ENCODE peak calls at places on chromosomes 1 and 21, in seven cellular contexts. One of them, this sample, is unnamed.

GRCh38 chr1:89822109-89822962 is 1.5 kb downstream of the LRRC8D start:
- DNase-seq in activated gamma-delta T cell treated with Interleukin-2 at 50 U/mL for 16 hours: no peak
- DNase-seq in fibroblast of pulmonary artery: no peak
- DNase-seq in SJCRH30: no peak
- DNase-seq in frontal cortex: no peak
- DNase-seq in stimulated activated CD4-positive, alpha-beta T cell treated with anti-CD3 and anti-CD28 coated beads, Interleukin-12 subunit alpha, Interleukin-12 subunit beta, amount 100 ng/mL, for 4 hours: no peak
- DNase-seq in thoracic aorta: no peak
- DNase-seq in this sample: peak; percentile 17

GRCh38 chr1:169295425-169295824 is 72.2 kb downstream of the NME7 start:
- DNase-seq in thoracic aorta: no peak
- DNase-seq in activated gamma-delta T cell treated with Interleukin-2 at 50 U/mL for 16 hours: no peak
- DNase-seq in fibroblast of pulmonary artery: no peak
- DNase-seq in SJCRH30: no peak
- DNase-seq in frontal cortex: no peak
- DNase-seq in stimulated activated CD4-positive, alpha-beta T cell treated with anti-CD3 and anti-CD28 coated beads, Interleukin-12 subunit alpha, Interleukin-12 subunit beta, amount 100 ng/mL, for 4 hours: no peak
- DNase-seq in this sample: no peak

GRCh38 chr1:10561955-10562354 is 87.2 kb downstream of the PEX14 start:
- DNase-seq in fibroblast of pulmonary artery: peak; percentile 20
- DNase-seq in stimulated activated CD4-positive, alpha-beta T cell treated with anti-CD3 and anti-CD28 coated beads, Interleukin-12 subunit alpha, Interleukin-12 subunit beta, amount 100 ng/mL, for 4 hours: no peak
- DNase-seq in frontal cortex: no peak
- DNase-seq in activated gamma-delta T cell treated with Interleukin-2 at 50 U/mL for 16 hours: no peak
- DNase-seq in thoracic aorta: no peak
- DNase-seq in SJCRH30: no peak
- DNase-seq in this sample: no peak

GRCh38 chr1:212432163-212432705 is 486 bp upstream of the NENF start:
- DNase-seq in fibroblast of pulmonary artery: no peak
- DNase-seq in activated gamma-delta T cell treated with Interleukin-2 at 50 U/mL for 16 hours: no peak
- DNase-seq in stimulated activated CD4-positive, alpha-beta T cell treated with anti-CD3 and anti-CD28 coated beads, Interleukin-12 subunit alpha, Interleukin-12 subunit beta, amount 100 ng/mL, for 4 hours: no peak
- DNase-seq in SJCRH30: no peak
- DNase-seq in thoracic aorta: no peak
- DNase-seq in frontal cortex: no peak
- DNase-seq in this sample: no peak

GRCh38 chr1:2381741-2382620 is 9.4 kb downstream of the MORN1 start:
- DNase-seq in stimulated activated CD4-positive, alpha-beta T cell treated with anti-CD3 and anti-CD28 coated beads, Interleukin-12 subunit alpha, Interleukin-12 subunit beta, amount 100 ng/mL, for 4 hours: peak; percentile 75
- DNase-seq in activated gamma-delta T cell treated with Interleukin-2 at 50 U/mL for 16 hours: peak; percentile 74
- DNase-seq in frontal cortex: peak; percentile 97
- DNase-seq in SJCRH30: peak; percentile 89
- DNase-seq in thoracic aorta: peak; percentile 30
- DNase-seq in fibroblast of pulmonary artery: peak; percentile 84
- DNase-seq in this sample: peak; percentile 79

GRCh38 chr1:78045850-78046778 is at the start of gene GIPC2:
- DNase-seq in frontal cortex: peak; percentile 35
- DNase-seq in activated gamma-delta T cell treated with Interleukin-2 at 50 U/mL for 16 hours: peak; percentile 4
- DNase-seq in SJCRH30: no peak
- DNase-seq in stimulated activated CD4-positive, alpha-beta T cell treated with anti-CD3 and anti-CD28 coated beads, Interleukin-12 subunit alpha, Interleukin-12 subunit beta, amount 100 ng/mL, for 4 hours: peak; percentile 29
- DNase-seq in thoracic aorta: no peak
- DNase-seq in fibroblast of pulmonary artery: peak; percentile 26
- DNase-seq in this sample: peak; percentile 39

GRCh38 chr1:76470166-76470565 is 395.6 kb downstream of the ST6GALNAC3 start:
- DNase-seq in thoracic aorta: no peak
- DNase-seq in SJCRH30: no peak
- DNase-seq in activated gamma-delta T cell treated with Interleukin-2 at 50 U/mL for 16 hours: no peak
- DNase-seq in frontal cortex: no peak
- DNase-seq in fibroblast of pulmonary artery: no peak
- DNase-seq in stimulated activated CD4-positive, alpha-beta T cell treated with anti-CD3 and anti-CD28 coated beads, Interleukin-12 subunit alpha, Interleukin-12 subunit beta, amount 100 ng/mL, for 4 hours: no peak
- DNase-seq in this sample: no peak

GRCh38 chr1:89701746-89702241 is 68.9 kb downstream of the LRRC8C start:
- DNase-seq in frontal cortex: no peak
- DNase-seq in fibroblast of pulmonary artery: peak; percentile 68
- DNase-seq in activated gamma-delta T cell treated with Interleukin-2 at 50 U/mL for 16 hours: no peak
- DNase-seq in thoracic aorta: no peak
- DNase-seq in SJCRH30: no peak
- DNase-seq in stimulated activated CD4-positive, alpha-beta T cell treated with anti-CD3 and anti-CD28 coated beads, Interleukin-12 subunit alpha, Interleukin-12 subunit beta, amount 100 ng/mL, for 4 hours: no peak
- DNase-seq in this sample: no peak

GRCh38 chr21:45880097-45881068 is 101.2 kb upstream of the COL6A1 start:
- DNase-seq in fibroblast of pulmonary artery: peak; percentile 80
- DNase-seq in SJCRH30: peak; percentile 67
- DNase-seq in frontal cortex: peak; percentile 53
- DNase-seq in stimulated activated CD4-positive, alpha-beta T cell treated with anti-CD3 and anti-CD28 coated beads, Interleukin-12 subunit alpha, Interleukin-12 subunit beta, amount 100 ng/mL, for 4 hours: peak; percentile 63
- DNase-seq in thoracic aorta: peak; percentile 64
- DNase-seq in activated gamma-delta T cell treated with Interleukin-2 at 50 U/mL for 16 hours: peak; percentile 66
- DNase-seq in this sample: peak; percentile 62

GRCh38 chr1:76998582-76999189 is 131.4 kb downstream of the ST6GALNAC5 start:
- DNase-seq in activated gamma-delta T cell treated with Interleukin-2 at 50 U/mL for 16 hours: no peak
- DNase-seq in stimulated activated CD4-positive, alpha-beta T cell treated with anti-CD3 and anti-CD28 coated beads, Interleukin-12 subunit alpha, Interleukin-12 subunit beta, amount 100 ng/mL, for 4 hours: no peak
- DNase-seq in frontal cortex: no peak
- DNase-seq in thoracic aorta: no peak
- DNase-seq in fibroblast of pulmonary artery: peak; percentile 67
- DNase-seq in SJCRH30: no peak
- DNase-seq in this sample: no peak

GRCh38 chr1:228446849-228447248 is 30.2 kb upstream of the TRIM17 start:
- DNase-seq in thoracic aorta: no peak
- DNase-seq in SJCRH30: no peak
- DNase-seq in stimulated activated CD4-positive, alpha-beta T cell treated with anti-CD3 and anti-CD28 coated beads, Interleukin-12 subunit alpha, Interleukin-12 subunit beta, amount 100 ng/mL, for 4 hours: no peak
- DNase-seq in fibroblast of pulmonary artery: no peak
- DNase-seq in frontal cortex: no peak
- DNase-seq in activated gamma-delta T cell treated with Interleukin-2 at 50 U/mL for 16 hours: no peak
- DNase-seq in this sample: no peak

GRCh38 chr1:36981771-36982622 is 52.3 kb downstream of the GRIK3 start:
- DNase-seq in frontal cortex: no peak
- DNase-seq in thoracic aorta: no peak
- DNase-seq in SJCRH30: no peak
- DNase-seq in stimulated activated CD4-positive, alpha-beta T cell treated with anti-CD3 and anti-CD28 coated beads, Interleukin-12 subunit alpha, Interleukin-12 subunit beta, amount 100 ng/mL, for 4 hours: no peak
- DNase-seq in activated gamma-delta T cell treated with Interleukin-2 at 50 U/mL for 16 hours: no peak
- DNase-seq in fibroblast of pulmonary artery: no peak
- DNase-seq in this sample: no peak

GRCh38 chr1:12577020-12577419 is 41.0 kb downstream of the DHRS3 start:
- DNase-seq in activated gamma-delta T cell treated with Interleukin-2 at 50 U/mL for 16 hours: no peak
- DNase-seq in fibroblast of pulmonary artery: no peak
- DNase-seq in stimulated activated CD4-positive, alpha-beta T cell treated with anti-CD3 and anti-CD28 coated beads, Interleukin-12 subunit alpha, Interleukin-12 subunit beta, amount 100 ng/mL, for 4 hours: no peak
- DNase-seq in thoracic aorta: no peak
- DNase-seq in SJCRH30: no peak
- DNase-seq in frontal cortex: no peak
- DNase-seq in this sample: no peak

GRCh38 chr1:67945733-67946374 is 104.6 kb downstream of the DIRAS3 start:
- DNase-seq in SJCRH30: peak; percentile 23
- DNase-seq in fibroblast of pulmonary artery: no peak
- DNase-seq in activated gamma-delta T cell treated with Interleukin-2 at 50 U/mL for 16 hours: no peak
- DNase-seq in thoracic aorta: no peak
- DNase-seq in frontal cortex: no peak
- DNase-seq in stimulated activated CD4-positive, alpha-beta T cell treated with anti-CD3 and anti-CD28 coated beads, Interleukin-12 subunit alpha, Interleukin-12 subunit beta, amount 100 ng/mL, for 4 hours: no peak
- DNase-seq in this sample: peak; percentile 34

GRCh38 chr1:221284028-221284427 is 404.8 kb downstream of the HLX start:
- DNase-seq in activated gamma-delta T cell treated with Interleukin-2 at 50 U/mL for 16 hours: no peak
- DNase-seq in fibroblast of pulmonary artery: peak; percentile 65
- DNase-seq in SJCRH30: peak; percentile 35
- DNase-seq in stimulated activated CD4-positive, alpha-beta T cell treated with anti-CD3 and anti-CD28 coated beads, Interleukin-12 subunit alpha, Interleukin-12 subunit beta, amount 100 ng/mL, for 4 hours: no peak
- DNase-seq in frontal cortex: peak; percentile 12
- DNase-seq in thoracic aorta: no peak
- DNase-seq in this sample: no peak

GRCh38 chr1:161066694-161067093 is 3.0 kb downstream of the ARHGAP30 start:
- DNase-seq in SJCRH30: no peak
- DNase-seq in activated gamma-delta T cell treated with Interleukin-2 at 50 U/mL for 16 hours: no peak
- DNase-seq in thoracic aorta: no peak
- DNase-seq in frontal cortex: no peak
- DNase-seq in stimulated activated CD4-positive, alpha-beta T cell treated with anti-CD3 and anti-CD28 coated beads, Interleukin-12 subunit alpha, Interleukin-12 subunit beta, amount 100 ng/mL, for 4 hours: no peak
- DNase-seq in fibroblast of pulmonary artery: no peak
- DNase-seq in this sample: no peak